ENCODE peak calls at places on chromosomes 4 and X, in six cellular contexts. One of them, this sample, is unnamed.

GRCh38 chrX:98067611-98068010 is 1183.9 kb downstream of the RPA4 start:
- DNase-seq in GM06990: no peak
- DNase-seq in adrenal gland: no peak
- DNase-seq in HCT116: no peak
- DNase-seq in AG04450: peak
- DNase-seq in heart left ventricle: no peak
- DNase-seq in this sample: no peak

GRCh38 chr4:173169428-173170209 is 1.0 kb downstream of the GALNT7 start:
- DNase-seq in HCT116: no peak
- DNase-seq in heart left ventricle: peak
- DNase-seq in GM06990: peak
- DNase-seq in adrenal gland: peak
- DNase-seq in AG04450: no peak
- DNase-seq in this sample: peak

GRCh38 chrX:108313662-108314061 is 124.6 kb downstream of the COL4A6 start:
- DNase-seq in AG04450: no peak
- DNase-seq in GM06990: no peak
- DNase-seq in adrenal gland: no peak
- DNase-seq in heart left ventricle: no peak
- DNase-seq in HCT116: no peak
- DNase-seq in this sample: no peak

GRCh38 chrX:45849261-45849660 is 648.6 kb upstream of the DIPK2B start:
- DNase-seq in adrenal gland: no peak
- DNase-seq in HCT116: peak
- DNase-seq in GM06990: no peak
- DNase-seq in heart left ventricle: no peak
- DNase-seq in AG04450: peak
- DNase-seq in this sample: no peak

GRCh38 chr4:159582685-159583084 is 479.8 kb downstream of the RAPGEF2 start:
- DNase-seq in adrenal gland: no peak
- DNase-seq in GM06990: no peak
- DNase-seq in HCT116: no peak
- DNase-seq in AG04450: no peak
- DNase-seq in heart left ventricle: no peak
- DNase-seq in this sample: no peak

GRCh38 chr4:42617030-42617429 is 39.9 kb downstream of the ATP8A1 start:
- DNase-seq in HCT116: no peak
- DNase-seq in adrenal gland: no peak
- DNase-seq in AG04450: no peak
- DNase-seq in GM06990: no peak
- DNase-seq in heart left ventricle: no peak
- DNase-seq in this sample: no peak

GRCh38 chr4:139933541-139933940 is 220.4 kb downstream of the MAML3 start:
- DNase-seq in HCT116: no peak
- DNase-seq in heart left ventricle: no peak
- DNase-seq in adrenal gland: no peak
- DNase-seq in AG04450: no peak
- DNase-seq in GM06990: no peak
- DNase-seq in this sample: no peak

GRCh38 chr4:177182156-177182555 is 127.5 kb upstream of the NEIL3 start:
- DNase-seq in HCT116: no peak
- DNase-seq in adrenal gland: no peak
- DNase-seq in GM06990: no peak
- DNase-seq in AG04450: no peak
- DNase-seq in heart left ventricle: no peak
- DNase-seq in this sample: no peak

GRCh38 chr4:64533637-64534036 is 124.4 kb upstream of the TECRL start:
- DNase-seq in heart left ventricle: no peak
- DNase-seq in GM06990: no peak
- DNase-seq in AG04450: no peak
- DNase-seq in adrenal gland: no peak
- DNase-seq in HCT116: no peak
- DNase-seq in this sample: no peak

GRCh38 chr4:81723927-81724587 is 252.3 kb upstream of the RASGEF1B start:
- DNase-seq in heart left ventricle: peak
- DNase-seq in HCT116: no peak
- DNase-seq in adrenal gland: peak
- DNase-seq in AG04450: no peak
- DNase-seq in GM06990: no peak
- DNase-seq in this sample: no peak

GRCh38 chr4:105990933-105991332 is 95.7 kb downstream of the NPNT start:
- DNase-seq in GM06990: no peak
- DNase-seq in HCT116: peak
- DNase-seq in adrenal gland: peak
- DNase-seq in AG04450: no peak
- DNase-seq in heart left ventricle: peak
- DNase-seq in this sample: no peak

GRCh38 chr4:95547708-95548471 is 883 bp downstream of the UNC5C start:
- DNase-seq in GM06990: peak
- DNase-seq in HCT116: no peak
- DNase-seq in adrenal gland: peak
- DNase-seq in heart left ventricle: peak
- DNase-seq in AG04450: no peak
- DNase-seq in this sample: no peak

GRCh38 chrX:13008189-13008533 is 33.3 kb downstream of the TMSB4X start:
- DNase-seq in adrenal gland: no peak
- DNase-seq in AG04450: no peak
- DNase-seq in heart left ventricle: no peak
- DNase-seq in HCT116: no peak
- DNase-seq in GM06990: no peak
- DNase-seq in this sample: no peak

GRCh38 chr4:6250235-6250983 is 19.2 kb upstream of the WFS1 start:
- DNase-seq in adrenal gland: no peak
- DNase-seq in HCT116: peak
- DNase-seq in GM06990: no peak
- DNase-seq in heart left ventricle: no peak
- DNase-seq in AG04450: peak
- DNase-seq in this sample: no peak

GRCh38 chr4:140557831-140558435 is 10.8 kb downstream of the UCP1 start:
- DNase-seq in heart left ventricle: no peak
- DNase-seq in HCT116: no peak
- DNase-seq in GM06990: no peak
- DNase-seq in AG04450: no peak
- DNase-seq in adrenal gland: no peak
- DNase-seq in this sample: no peak

GRCh38 chr4:123481034-123481433 is 84.4 kb downstream of the SPRY1 start:
- DNase-seq in heart left ventricle: no peak
- DNase-seq in HCT116: no peak
- DNase-seq in AG04450: peak
- DNase-seq in adrenal gland: no peak
- DNase-seq in GM06990: no peak
- DNase-seq in this sample: no peak

GRCh38 chr4:73648478-73648877 is 28.2 kb upstream of the RASSF6 start:
- DNase-seq in heart left ventricle: no peak
- DNase-seq in GM06990: no peak
- DNase-seq in AG04450: no peak
- DNase-seq in HCT116: no peak
- DNase-seq in adrenal gland: no peak
- DNase-seq in this sample: no peak

GRCh38 chrX:114841051-114841450 is 176.4 kb downstream of the IL13RA2 start:
- DNase-seq in heart left ventricle: no peak
- DNase-seq in HCT116: no peak
- DNase-seq in GM06990: no peak
- DNase-seq in AG04450: no peak
- DNase-seq in adrenal gland: no peak
- DNase-seq in this sample: no peak

GRCh38 chr4:155878611-155879010 is 12.5 kb upstream of the ASIC5 start:
- DNase-seq in AG04450: no peak
- DNase-seq in GM06990: no peak
- DNase-seq in heart left ventricle: no peak
- DNase-seq in HCT116: no peak
- DNase-seq in adrenal gland: no peak
- DNase-seq in this sample: no peak

GRCh38 chrX:99172958-99173357 is 1237.1 kb downstream of the PCDH19 start:
- DNase-seq in GM06990: no peak
- DNase-seq in adrenal gland: no peak
- DNase-seq in heart left ventricle: no peak
- DNase-seq in AG04450: no peak
- DNase-seq in HCT116: no peak
- DNase-seq in this sample: no peak

GRCh38 chr4:74919783-74920182 is 13.1 kb upstream of the PARM1 start:
- DNase-seq in heart left ventricle: no peak
- DNase-seq in HCT116: no peak
- DNase-seq in GM06990: peak
- DNase-seq in AG04450: no peak
- DNase-seq in adrenal gland: no peak
- DNase-seq in this sample: no peak

GRCh38 chrX:40158036-40158706 is 60.4 kb upstream of the BCOR start:
- DNase-seq in heart left ventricle: no peak
- DNase-seq in AG04450: no peak
- DNase-seq in GM06990: no peak
- DNase-seq in HCT116: no peak
- DNase-seq in adrenal gland: no peak
- DNase-seq in this sample: no peak

GRCh38 chr4:14222630-14223029 is 595.1 kb upstream of the BOD1L1 start:
- DNase-seq in heart left ventricle: peak
- DNase-seq in AG04450: no peak
- DNase-seq in adrenal gland: no peak
- DNase-seq in GM06990: no peak
- DNase-seq in HCT116: no peak
- DNase-seq in this sample: no peak

DNA sequence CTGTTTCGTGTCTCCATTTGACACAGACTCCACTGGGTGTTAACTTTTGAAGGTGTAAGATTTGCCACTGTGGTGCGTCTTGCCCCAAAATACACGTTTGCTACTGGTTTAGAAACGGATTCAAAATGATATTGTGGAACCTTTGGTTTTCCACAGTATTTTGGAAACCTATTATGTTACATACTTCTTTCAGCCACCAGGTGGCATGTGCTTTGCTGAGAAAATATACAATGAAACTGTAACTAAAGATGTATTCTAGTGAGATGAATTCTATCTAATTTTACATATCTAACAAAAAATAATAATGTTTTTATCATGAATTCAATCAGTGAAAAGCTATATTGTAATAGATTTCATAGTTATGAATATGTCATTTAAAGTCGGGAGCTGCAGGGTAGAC is 28.4 kb upstream of the SLITRK4 start:
- DNase-seq in GM06990: no peak
- DNase-seq in adrenal gland: no peak
- DNase-seq in AG04450: no peak
- DNase-seq in heart left ventricle: no peak
- DNase-seq in HCT116: no peak
- DNase-seq in this sample: no peak
- TF ChIP-seq CTCF in GM06990: peak
- TF ChIP-seq CTCF in adrenal gland: peak
- TF ChIP-seq CTCF in AG04450: no peak
- TF ChIP-seq CTCF in heart left ventricle: peak
- TF ChIP-seq CTCF in HCT116: peak
- TF ChIP-seq CTCF in this sample: peak

GRCh38 chr4:115851918-115852766 is 738.7 kb upstream of the NDST4 start:
- DNase-seq in HCT116: peak
- DNase-seq in heart left ventricle: no peak
- DNase-seq in AG04450: no peak
- DNase-seq in adrenal gland: peak
- DNase-seq in GM06990: peak
- DNase-seq in this sample: no peak
- TF ChIP-seq CTCF in HCT116: peak
- TF ChIP-seq CTCF in heart left ventricle: no peak
- TF ChIP-seq CTCF in AG04450: no peak
- TF ChIP-seq CTCF in adrenal gland: peak
- TF ChIP-seq CTCF in GM06990: peak
- TF ChIP-seq CTCF in this sample: peak

DNA sequence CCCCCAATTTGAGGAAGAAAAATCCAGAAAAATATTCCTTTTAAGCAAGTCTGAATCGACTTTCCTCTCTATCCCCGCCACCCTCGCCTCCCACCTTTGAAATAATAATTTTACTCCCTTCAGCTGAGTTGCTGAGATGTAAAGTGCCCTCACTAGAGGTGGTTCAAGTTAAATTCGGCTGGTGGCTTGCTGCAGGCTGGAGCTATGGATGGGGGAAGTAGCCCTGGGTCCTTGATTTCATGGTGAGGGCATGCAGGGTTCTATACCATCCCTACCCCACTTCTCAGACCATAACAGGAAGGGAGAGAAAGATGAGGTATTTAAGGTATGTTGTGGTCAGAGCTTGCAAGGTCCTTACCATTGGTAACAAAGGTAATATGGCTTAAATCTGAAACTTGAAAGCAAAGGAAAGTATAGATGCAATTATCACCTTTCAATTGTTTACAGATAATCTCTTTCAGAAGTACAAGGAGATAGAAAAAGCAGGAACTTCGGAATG is 440.0 kb downstream of the INPP4B start:
- DNase-seq in heart left ventricle: no peak
- DNase-seq in HCT116: no peak
- DNase-seq in GM06990: peak
- DNase-seq in adrenal gland: no peak
- DNase-seq in AG04450: no peak
- DNase-seq in this sample: no peak
- TF ChIP-seq CTCF in heart left ventricle: no peak
- TF ChIP-seq CTCF in HCT116: no peak
- TF ChIP-seq CTCF in GM06990: no peak
- TF ChIP-seq CTCF in adrenal gland: no peak
- TF ChIP-seq CTCF in AG04450: no peak
- TF ChIP-seq CTCF in this sample: no peak

GRCh38 chrX:20529301-20529700 is 262.6 kb upstream of the RPS6KA3 start:
- DNase-seq in HCT116: no peak
- DNase-seq in AG04450: no peak
- DNase-seq in heart left ventricle: no peak
- DNase-seq in adrenal gland: no peak
- DNase-seq in GM06990: no peak
- DNase-seq in this sample: no peak

GRCh38 chrX:20530319-20530979 is 263.7 kb upstream of the RPS6KA3 start:
- DNase-seq in GM06990: no peak
- DNase-seq in AG04450: no peak
- DNase-seq in heart left ventricle: peak
- DNase-seq in HCT116: peak
- DNase-seq in adrenal gland: peak
- DNase-seq in this sample: no peak

GRCh38 chrX:20527041-20527440 is 260.3 kb upstream of the RPS6KA3 start:
- DNase-seq in AG04450: no peak
- DNase-seq in HCT116: no peak
- DNase-seq in adrenal gland: no peak
- DNase-seq in heart left ventricle: no peak
- DNase-seq in GM06990: no peak
- DNase-seq in this sample: no peak

GRCh38 chrX:20529711-20530110 is 263.0 kb upstream of the RPS6KA3 start:
- DNase-seq in HCT116: no peak
- DNase-seq in heart left ventricle: no peak
- DNase-seq in GM06990: no peak
- DNase-seq in AG04450: no peak
- DNase-seq in adrenal gland: no peak
- DNase-seq in this sample: no peak

DNA sequence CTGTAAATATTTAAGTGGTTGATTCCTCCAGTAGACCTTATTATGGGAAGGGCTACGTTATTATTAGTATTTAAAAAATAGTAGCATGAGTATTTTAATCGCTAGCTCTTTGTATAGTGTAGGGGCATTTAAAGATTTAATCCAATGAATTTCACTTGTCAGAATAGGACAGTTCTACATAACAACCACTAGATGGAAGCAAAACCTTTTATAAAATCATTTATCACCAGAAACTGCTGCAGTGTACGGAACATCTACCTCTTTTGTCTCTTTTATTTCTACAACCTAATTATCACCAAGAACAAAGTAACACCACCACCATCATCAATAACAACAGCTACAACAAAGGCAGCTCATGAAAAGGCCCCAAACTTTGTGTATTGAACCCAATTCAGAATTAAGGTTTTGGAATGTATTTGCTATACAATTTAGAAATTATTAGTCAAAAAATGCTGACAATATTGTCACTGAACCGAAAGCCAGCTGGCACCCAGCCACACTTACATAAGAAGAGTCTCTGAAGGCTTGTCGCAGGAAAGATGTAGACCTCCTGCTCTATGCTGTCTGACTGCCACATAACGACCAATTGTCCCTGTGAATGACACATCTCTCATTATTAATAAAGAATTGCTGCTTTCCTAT is 260.9 kb upstream of the RPS6KA3 start:
- DNase-seq in HCT116: no peak
- DNase-seq in GM06990: no peak
- DNase-seq in heart left ventricle: peak
- DNase-seq in AG04450: no peak
- DNase-seq in adrenal gland: peak
- DNase-seq in this sample: no peak
- TF ChIP-seq CTCF in HCT116: peak
- TF ChIP-seq CTCF in GM06990: peak
- TF ChIP-seq CTCF in heart left ventricle: peak
- TF ChIP-seq CTCF in AG04450: peak
- TF ChIP-seq CTCF in adrenal gland: peak
- TF ChIP-seq CTCF in this sample: peak